ENCODE peak calls at places on chromosome 1, in ten cellular contexts. R is GM23248; T is cardiac muscle cell; U is upper lobe of right lung; P is CD8-positive, alpha-beta memory T cell; K is stomach; N is H9; Z is transverse colon; J is sigmoid colon; H is ovary. D is an unnamed sample. For H3K4me1, the result is how much of the 10 kb centered on the place peaks cover.

GRCh38 chr1:206739411-206740076 is 31.0 kb upstream of the IL19 start:
- DNase-seq in K (no peak), T (no peak), P (peak), Z (peak), N (peak), R (no peak), U (no peak), H (no peak), J (no peak), D (peak)

GRCh38 chr1:26584022-26584485 is 54.5 kb downstream of the RPS6KA1 start:
- DNase-seq in K (no peak), J (no peak), N (peak), Z (no peak), P (no peak), U (no peak), R (peak), T (no peak), H (no peak), D (peak)

GRCh38 chr1:205916541-205916940 is 26.7 kb downstream of the SLC26A9 start:
- DNase-seq in H (no peak), T (no peak), N (no peak), J (no peak), P (no peak), K (no peak), Z (no peak), R (peak), U (no peak), D (no peak)

GRCh38 chr1:113947388-113948107 is 18.4 kb downstream of the HIPK1 start:
- DNase-seq in P (peak), Z (no peak), R (no peak), U (no peak), K (no peak), N (no peak), T (no peak), H (no peak), J (no peak), D (no peak)

GRCh38 chr1:119112791-119113190 is 27.7 kb downstream of the WARS2 start:
- DNase-seq in J (no peak), Z (no peak), K (no peak), N (no peak), R (no peak), U (no peak), H (no peak), P (no peak), T (no peak), D (no peak)

GRCh38 chr1:234499119-234500039 is 20.4 kb upstream of the TARBP1 start:
- DNase-seq in P (peak), K (peak), R (peak), H (peak), U (peak), N (peak), J (peak), Z (peak), T (peak), D (peak)

GRCh38 chr1:203278087-203278884 is 27.0 kb upstream of the BTG2 start:
- DNase-seq in U (peak), H (peak), P (peak), Z (peak), K (peak), R (peak), T (peak), J (peak), N (peak), D (peak)

GRCh38 chr1:207838156-207839082 is 72.5 kb downstream of the CD34 start:
- DNase-seq in T (peak), K (peak), J (peak), N (no peak), U (no peak), H (peak), P (no peak), R (peak), Z (no peak), D (no peak)

GRCh38 chr1:19009882-19010321 is 53.4 kb upstream of the IFFO2 start:
- DNase-seq in U (no peak), H (no peak), T (peak), R (peak), Z (no peak), K (no peak), J (no peak), N (peak), P (no peak), D (no peak)

GRCh38 chr1:228723287-228723686 is 12.0 kb upstream of the RHOU start:
- DNase-seq in R (no peak), N (peak), U (no peak), K (no peak), P (no peak), J (no peak), H (no peak), Z (no peak), T (no peak), D (no peak)

GRCh38 chr1:115363171-115363570 is 25.1 kb upstream of the NGF start:
- DNase-seq in H (no peak), P (no peak), N (no peak), T (no peak), J (no peak), K (no peak), R (no peak), Z (no peak), U (no peak), D (no peak)

GRCh38 chr1:201559679-201560162 is 20.8 kb downstream of the NAV1 start:
- DNase-seq in K (peak), H (peak), Z (peak), N (peak), U (peak), T (peak), R (peak), J (peak), P (peak), D (peak)

GRCh38 chr1:70084314-70084915 is 121.0 kb downstream of the LRRC40 start:
- DNase-seq in H (no peak), U (no peak), J (no peak), K (no peak), P (no peak), N (no peak), Z (no peak), T (peak), R (peak), D (no peak)

GRCh38 chr1:169129109-169129789 is 22.8 kb downstream of the ATP1B1 start:
- DNase-seq in H (no peak), P (no peak), T (no peak), J (no peak), U (no peak), N (no peak), R (no peak), Z (no peak), K (no peak), D (no peak)

GRCh38 chr1:38418195-38419030 is 371.8 kb upstream of the POU3F1 start:
- DNase-seq in Z (no peak), T (no peak), R (no peak), U (no peak), P (no peak), N (no peak), J (no peak), K (no peak), H (no peak), D (no peak)

GRCh38 chr1:156848461-156849150 is 10.3 kb downstream of the INSRR start:
- DNase-seq in J (no peak), N (peak), T (peak), U (peak), K (peak), R (peak), Z (peak), P (peak), H (no peak), D (peak)

GRCh38 chr1:202692959-202693555 is 17.2 kb downstream of the SYT2 start:
- DNase-seq in J (no peak), P (peak), T (peak), U (peak), R (peak), K (peak), H (peak), Z (peak), N (peak), D (peak)

GRCh38 chr1:151508721-151509292 is 2.4 kb upstream of the CGN start:
- DNase-seq in N (peak), T (no peak), U (no peak), Z (peak), K (peak), R (no peak), P (no peak), J (no peak), H (no peak), D (no peak)

GRCh38 chr1:29259802-29260441 is 23.6 kb downstream of the PTPRU start:
- DNase-seq in P (no peak), N (peak), H (peak), R (peak), Z (peak), U (peak), T (peak), J (peak), K (peak), D (no peak)

GRCh38 chr1:151222130-151222529 is 23.8 kb downstream of the PIP5K1A start:
- DNase-seq in P (no peak), N (no peak), K (no peak), T (peak), R (peak), U (no peak), J (no peak), H (no peak), Z (no peak), D (no peak)

GRCh38 chr1:202144510-202145324 is at the start of gene ARL8A:
- DNase-seq in K (peak), H (peak), Z (peak), J (peak), T (peak), R (peak), P (peak), N (no peak), U (peak), D (peak)

GRCh38 chr1:8431028-8431427 is 113.1 kb downstream of the SLC45A1 start:
- DNase-seq in H (no peak), N (no peak), R (no peak), Z (no peak), P (peak), U (no peak), T (no peak), J (no peak), K (no peak), D (peak)

GRCh38 chr1:153597206-153597605 is 15.7 kb downstream of the S100A16 start:
- DNase-seq in P (no peak), J (no peak), R (peak), H (no peak), T (no peak), K (no peak), Z (peak), U (no peak), N (no peak), D (no peak)

GRCh38 chr1:20068722-20069121 is 1.3 kb upstream of the PLA2G5 start:
- DNase-seq in N (no peak), J (no peak), P (no peak), H (peak), R (no peak), T (no peak), Z (no peak), K (no peak), U (no peak), D (no peak)

GRCh38 chr1:157551694-157552693 is at the start of gene FCRL5:
- DNase-seq in T (no peak), P (no peak), R (no peak), U (no peak), J (no peak), K (no peak), N (no peak), H (no peak), Z (no peak), D (no peak)

GRCh38 chr1:226943156-226943555 is 3.1 kb downstream of the COQ8A start:
- DNase-seq in N (no peak), Z (no peak), H (no peak), K (no peak), T (no peak), P (no peak), R (peak), U (no peak), J (no peak), D (no peak)

GRCh38 chr1:93675272-93675671 is 6.4 kb downstream of the BCAR3 start:
- DNase-seq in U (no peak), R (no peak), Z (no peak), N (peak), J (no peak), P (no peak), H (no peak), T (no peak), K (no peak), D (no peak)

GRCh38 chr1:243798726-243799125 is 51.3 kb downstream of the AKT3 start:
- DNase-seq in U (no peak), J (no peak), R (peak), N (no peak), T (peak), K (no peak), P (no peak), H (no peak), Z (no peak), D (no peak)

GRCh38 chr1:99704356-99704816 is 58.5 kb downstream of the PALMD start:
- DNase-seq in N (no peak), T (no peak), U (peak), K (no peak), J (no peak), R (no peak), Z (peak), P (no peak), H (no peak), D (no peak)

GRCh38 chr1:195894411-195894810 is 713.8 kb downstream of the KCNT2 start:
- DNase-seq in U (no peak), K (no peak), T (no peak), N (no peak), Z (no peak), J (no peak), P (no peak), R (no peak), H (no peak), D (no peak)

GRCh38 chr1:74247881-74248528 is 12.8 kb downstream of the TNNI3K start:
- DNase-seq in R (no peak), H (no peak), J (peak), K (no peak), U (no peak), Z (no peak), P (no peak), T (no peak), N (no peak), D (no peak)

GRCh38 chr1:1169429-1170214 is 4.1 kb upstream of the TTLL10 start:
- DNase-seq in U (no peak), T (no peak), P (no peak), N (peak), J (no peak), K (no peak), H (no peak), Z (no peak), R (no peak), D (no peak)

GRCh38 chr1:212583643-212584042 is 24.9 kb upstream of the ATF3 start:
- DNase-seq in R (no peak), P (no peak), Z (no peak), K (no peak), J (no peak), T (no peak), U (no peak), H (no peak), N (no peak), D (no peak)

GRCh38 chr1:230146709-230147108 is 79.7 kb downstream of the GALNT2 start:
- DNase-seq in Z (no peak), N (no peak), U (no peak), P (no peak), H (no peak), R (no peak), T (no peak), J (no peak), K (no peak), D (no peak)

GRCh38 chr1:230144765-230145504 is 77.9 kb downstream of the GALNT2 start:
- DNase-seq in H (no peak), J (no peak), T (no peak), R (no peak), Z (no peak), U (no peak), K (no peak), P (no peak), N (no peak), D (no peak)

GRCh38 chr1:230145953-230146476 is 79.0 kb downstream of the GALNT2 start:
- DNase-seq in H (no peak), N (no peak), P (no peak), K (no peak), J (no peak), R (no peak), Z (no peak), U (no peak), T (no peak), D (no peak)

GRCh38 chr1:230144010-230144614 is 77.1 kb downstream of the GALNT2 start:
- DNase-seq in J (no peak), P (no peak), Z (no peak), K (no peak), H (no peak), R (no peak), U (no peak), N (no peak), T (no peak), D (no peak)

GRCh38 chr1:230145505-230145899 is 78.5 kb downstream of the GALNT2 start:
- DNase-seq in P (no peak), J (no peak), K (no peak), T (no peak), H (no peak), Z (no peak), U (no peak), N (no peak), R (no peak), D (no peak)
- H3K27ac ChIP-seq in P (peak), J (peak), K (peak), T (no peak), H (no peak), Z (peak), U (peak), N (no peak), R (no peak), D (no peak)

GRCh38 chr1:57986432-57986831 is 560.1 kb downstream of the OMA1 start:
- DNase-seq in R (no peak), N (no peak), Z (no peak), J (no peak), H (no peak), K (no peak), T (no peak), U (no peak), P (no peak), D (no peak)

GRCh38 chr1:57987507-57987906 is 559.0 kb downstream of the OMA1 start:
- DNase-seq in H (no peak), Z (no peak), J (no peak), U (no peak), R (no peak), N (no peak), P (no peak), T (no peak), K (no peak), D (no peak)

GRCh38 chr1:57983441-57983840 is 559.6 kb upstream of the DAB1 start:
- DNase-seq in Z (no peak), N (no peak), U (no peak), J (no peak), R (no peak), P (no peak), K (no peak), H (no peak), T (no peak), D (no peak)

GRCh38 chr1:57982852-57983251 is 559.0 kb upstream of the DAB1 start:
- DNase-seq in T (no peak), H (no peak), J (no peak), R (no peak), N (no peak), P (no peak), Z (no peak), K (no peak), U (no peak), D (no peak)
- H3K4me1 ChIP-seq in T (under half), H (under half), J (under half), R (under half), N (under half), P (under half), Z (under half), K (under half), U (under half), D (under half)

GRCh38 chr1:40476924-40477679 is at the start of gene ZFP69:
- DNase-seq in J (peak), K (peak), H (peak), T (peak), Z (peak), P (peak), R (peak), N (peak), U (peak), D (peak)
- H3K27ac ChIP-seq in J (peak), K (peak), H (no peak), T (peak), Z (peak), P (peak), R (no peak), N (no peak), U (peak), D (peak)

GRCh38 chr1:246784621-246785535 is 60.7 kb downstream of the SCCPDH start:
- DNase-seq in N (no peak), P (peak), U (no peak), K (no peak), Z (no peak), H (no peak), J (no peak), T (peak), R (peak), D (peak)

GRCh38 chr1:246788895-246789338 is 64.7 kb downstream of the SCCPDH start:
- DNase-seq in R (peak), H (no peak), T (peak), U (no peak), N (peak), K (no peak), P (no peak), Z (no peak), J (no peak), D (no peak)

GRCh38 chr1:246786606-246787238 is 62.5 kb downstream of the SCCPDH start:
- DNase-seq in R (no peak), H (no peak), Z (peak), U (no peak), T (no peak), P (no peak), N (no peak), J (no peak), K (peak), D (no peak)

GRCh38 chr1:246787781-246788513 is 63.7 kb downstream of the SCCPDH start:
- DNase-seq in U (no peak), T (no peak), P (no peak), Z (no peak), R (no peak), J (no peak), H (no peak), K (no peak), N (no peak), D (no peak)

GRCh38 chr1:246785536-246786111 is 61.4 kb downstream of the SCCPDH start:
- DNase-seq in N (peak), K (no peak), J (no peak), R (no peak), P (no peak), H (no peak), U (no peak), Z (no peak), T (no peak), D (no peak)
- H3K4me1 ChIP-seq in N (under half), K (under half), J (under half), R (under half), P (under half), H (under half), U (under half), Z (under half), T (under half), D (under half)

DNA sequence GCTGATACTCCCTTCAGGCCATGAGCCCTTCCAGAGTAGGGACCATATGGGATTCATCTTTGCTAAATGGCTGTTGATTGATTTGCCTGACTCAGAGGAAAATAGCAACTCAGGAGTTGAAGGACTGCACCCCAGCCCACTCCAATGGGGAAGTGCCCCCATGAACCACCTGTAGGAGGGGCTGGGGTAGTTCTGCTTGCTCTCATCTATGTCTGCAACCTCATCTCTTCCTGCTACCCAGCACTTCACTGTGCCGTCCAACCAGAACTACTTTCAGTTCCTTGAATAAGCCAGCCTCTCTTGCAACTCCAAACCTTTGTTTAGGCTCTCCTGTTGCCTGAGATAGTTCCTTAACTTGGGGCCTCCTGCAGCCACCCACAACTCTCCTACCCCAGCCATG is 26.6 kb downstream of the BEND5 start:
- DNase-seq in T (no peak), J (no peak), P (no peak), Z (no peak), N (no peak), K (no peak), H (no peak), R (no peak), U (no peak), D (no peak)
- H3K27ac ChIP-seq in T (no peak), J (no peak), P (no peak), Z (no peak), N (no peak), K (no peak), H (no peak), R (no peak), U (no peak), D (no peak)

DNA sequence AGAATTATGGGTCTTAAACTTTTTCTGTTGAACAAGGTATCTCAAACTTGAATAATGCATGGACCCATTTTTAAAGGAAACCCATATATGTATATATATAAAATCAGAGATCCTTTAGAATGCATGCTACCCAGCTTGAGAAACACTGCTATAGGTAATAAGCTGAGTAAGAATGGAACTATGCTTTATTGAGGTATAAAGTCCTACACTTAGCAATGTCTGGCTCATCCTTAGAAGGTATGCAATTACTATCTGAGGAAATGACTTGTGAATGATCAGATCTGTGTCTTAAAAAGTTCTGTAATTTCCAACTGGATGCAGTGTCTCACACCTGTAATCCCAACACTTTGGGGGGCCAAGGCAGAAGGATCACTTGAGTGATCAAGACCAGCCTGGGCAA is 11.3 kb downstream of the TRAF3IP3 start:
- DNase-seq in T (no peak), J (no peak), P (no peak), U (no peak), R (no peak), K (no peak), H (no peak), N (no peak), Z (no peak), D (no peak)
- H3K4me1 ChIP-seq in T (under half), J (under half), P (half or more), U (under half), R (under half), K (under half), H (under half), N (under half), Z (under half), D (half or more)

GRCh38 chr1:217527151-217527550 is 103.7 kb downstream of the GPATCH2 start:
- DNase-seq in R (no peak), U (no peak), K (no peak), P (no peak), T (no peak), H (no peak), N (no peak), Z (no peak), J (no peak), D (no peak)

GRCh38 chr1:217526636-217527035 is 104.3 kb downstream of the GPATCH2 start:
- DNase-seq in J (no peak), P (no peak), T (no peak), H (no peak), Z (no peak), R (no peak), K (no peak), N (no peak), U (no peak), D (no peak)

GRCh38 chr1:217522280-217522679 is 108.6 kb downstream of the GPATCH2 start:
- DNase-seq in P (no peak), J (no peak), N (no peak), R (no peak), Z (no peak), K (no peak), T (peak), U (no peak), H (no peak), D (no peak)

GRCh38 chr1:217525773-217526490 is 105.0 kb downstream of the GPATCH2 start:
- DNase-seq in P (no peak), U (no peak), T (peak), N (no peak), J (no peak), K (no peak), R (peak), Z (no peak), H (no peak), D (no peak)

GRCh38 chr1:217524787-217525520 is 105.9 kb downstream of the GPATCH2 start:
- DNase-seq in N (no peak), H (no peak), J (no peak), T (peak), P (no peak), U (no peak), Z (no peak), K (no peak), R (peak), D (no peak)
- H3K27ac ChIP-seq in N (no peak), H (no peak), J (no peak), T (peak), P (no peak), U (no peak), Z (no peak), K (no peak), R (peak), D (no peak)